ENCODE peak calls at places on chromosomes 16 and 17, in four cellular contexts. One of them, this sample, is unnamed.

GRCh38 chr17:57735707-57736106 is 9.4 kb downstream of the CCDC182 start:
- DNase-seq in K562: no peak
- DNase-seq in GM12878: no peak
- DNase-seq in HepG2: peak
- DNase-seq in this sample: peak

GRCh38 chr17:63700528-63701441 is 860 bp upstream of the LIMD2 start:
- DNase-seq in K562: no peak
- DNase-seq in GM12878: no peak
- DNase-seq in HepG2: no peak
- DNase-seq in this sample: peak

GRCh38 chr16:47037396-47037745 is 63.9 kb upstream of the DNAJA2 start:
- DNase-seq in K562: no peak
- DNase-seq in GM12878: no peak
- DNase-seq in HepG2: no peak
- DNase-seq in this sample: no peak

GRCh38 chr17:8151641-8152111 is 528 bp downstream of the PER1 start:
- DNase-seq in K562: no peak
- DNase-seq in GM12878: no peak
- DNase-seq in HepG2: no peak
- DNase-seq in this sample: no peak

GRCh38 chr17:7043195-7043543 is 723 bp downstream of the SLC16A11 start:
- DNase-seq in K562: no peak
- DNase-seq in GM12878: no peak
- DNase-seq in HepG2: no peak
- DNase-seq in this sample: peak

GRCh38 chr17:10492004-10492403 is 22.6 kb upstream of the MYH4 start:
- DNase-seq in K562: no peak
- DNase-seq in GM12878: no peak
- DNase-seq in HepG2: no peak
- DNase-seq in this sample: no peak

GRCh38 chr17:1313270-1314005 is 34.0 kb downstream of the TRARG1 start:
- DNase-seq in K562: no peak
- DNase-seq in GM12878: no peak
- DNase-seq in HepG2: no peak
- DNase-seq in this sample: no peak

GRCh38 chr16:28003923-28004322 is 59.6 kb downstream of the GSG1L start:
- DNase-seq in K562: no peak
- DNase-seq in GM12878: no peak
- DNase-seq in HepG2: no peak
- DNase-seq in this sample: peak

GRCh38 chr17:6555331-6556120 is 829 bp downstream of the PITPNM3 start:
- DNase-seq in K562: no peak
- DNase-seq in GM12878: no peak
- DNase-seq in HepG2: no peak
- DNase-seq in this sample: peak

GRCh38 chr16:58628845-58629680 is 563 bp downstream of the CNOT1 start:
- DNase-seq in K562: peak
- DNase-seq in GM12878: peak
- DNase-seq in HepG2: peak
- DNase-seq in this sample: no peak

GRCh38 chr17:28481081-28481571 is 7.7 kb downstream of the SLC13A2 start:
- DNase-seq in K562: no peak
- DNase-seq in GM12878: no peak
- DNase-seq in HepG2: no peak
- DNase-seq in this sample: no peak

GRCh38 chr17:68460715-68461114 is 3.4 kb upstream of the WIPI1 start:
- DNase-seq in K562: no peak
- DNase-seq in GM12878: no peak
- DNase-seq in HepG2: no peak
- DNase-seq in this sample: no peak

GRCh38 chr16:70267516-70267915 is 15.8 kb upstream of the EXOSC6 start:
- DNase-seq in K562: peak
- DNase-seq in GM12878: no peak
- DNase-seq in HepG2: peak
- DNase-seq in this sample: peak

GRCh38 chr17:38729886-38730525 is at the start of gene CISD3:
- DNase-seq in K562: peak
- DNase-seq in GM12878: no peak
- DNase-seq in HepG2: peak
- DNase-seq in this sample: peak

GRCh38 chr17:82236142-82236971 is 7.5 kb downstream of the SLC16A3 start:
- DNase-seq in K562: peak
- DNase-seq in GM12878: no peak
- DNase-seq in HepG2: peak
- DNase-seq in this sample: peak

GRCh38 chr17:81193470-81194224 is 27.6 kb upstream of the AATK start:
- DNase-seq in K562: peak
- DNase-seq in GM12878: no peak
- DNase-seq in HepG2: no peak
- DNase-seq in this sample: no peak

GRCh38 chr16:85844786-85845185 is 45.3 kb downstream of the COX4I1 start:
- DNase-seq in K562: no peak
- DNase-seq in GM12878: no peak
- DNase-seq in HepG2: peak
- DNase-seq in this sample: no peak

GRCh38 chr17:19750835-19751234 is 2.7 kb upstream of the ALDH3A1 start:
- DNase-seq in K562: no peak
- DNase-seq in GM12878: no peak
- DNase-seq in HepG2: no peak
- DNase-seq in this sample: no peak

GRCh38 chr17:60851181-60851580 is 173.5 kb downstream of the BCAS3 start:
- DNase-seq in K562: no peak
- DNase-seq in GM12878: no peak
- DNase-seq in HepG2: no peak
- DNase-seq in this sample: peak

DNA sequence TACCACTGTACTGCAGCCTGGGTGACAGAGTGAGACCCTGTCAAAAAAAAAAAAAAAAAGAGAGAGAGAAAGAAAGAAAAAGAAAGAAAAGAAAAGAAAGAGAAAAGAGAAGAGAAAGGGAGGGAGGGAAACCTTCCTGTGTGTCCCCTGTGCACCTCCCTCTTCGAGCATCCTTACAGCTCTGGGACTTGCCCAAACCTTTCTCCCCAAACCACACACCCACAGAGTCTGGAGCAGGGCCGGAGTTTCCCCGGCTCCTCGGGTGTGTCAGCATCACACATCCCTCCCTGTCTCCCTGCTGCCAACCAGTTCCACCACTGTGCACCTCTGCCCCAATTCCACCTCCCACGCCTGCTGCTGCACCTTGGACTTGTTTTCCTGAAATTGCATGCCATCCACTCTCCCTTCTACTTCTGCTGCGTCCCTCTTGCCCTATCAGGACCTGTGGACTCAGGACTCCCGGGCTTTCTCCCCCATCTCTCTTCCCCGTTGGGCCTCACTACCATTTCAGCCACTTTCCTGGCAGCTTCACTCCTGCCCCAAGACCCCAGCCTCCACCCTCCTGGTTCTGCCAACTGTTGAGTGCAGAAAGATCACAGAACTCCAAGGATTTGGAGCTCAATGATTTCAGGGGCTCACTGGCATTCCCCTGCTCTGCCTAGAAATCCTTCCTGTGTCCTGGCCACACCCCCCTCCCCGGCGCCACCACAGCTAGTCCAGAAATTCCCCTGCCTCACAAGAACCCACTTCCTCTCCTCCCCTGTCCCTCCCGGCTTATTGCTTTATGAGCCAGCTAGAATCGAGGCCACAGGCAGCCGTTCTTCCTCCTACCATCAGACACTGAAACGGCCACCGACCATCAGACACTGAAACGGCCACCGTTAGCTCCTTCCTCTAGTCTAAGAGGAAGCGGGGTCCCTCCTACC is 3.7 kb upstream of the CDK3 start:
- DNase-seq in K562: no peak
- DNase-seq in GM12878: peak
- DNase-seq in HepG2: peak
- DNase-seq in this sample: no peak
- TF ChIP-seq ZBTB33 in K562: no peak
- TF ChIP-seq ZBTB33 in GM12878: no peak
- TF ChIP-seq ZBTB33 in HepG2: no peak
- TF ChIP-seq ZBTB33 in this sample: no peak

DNA sequence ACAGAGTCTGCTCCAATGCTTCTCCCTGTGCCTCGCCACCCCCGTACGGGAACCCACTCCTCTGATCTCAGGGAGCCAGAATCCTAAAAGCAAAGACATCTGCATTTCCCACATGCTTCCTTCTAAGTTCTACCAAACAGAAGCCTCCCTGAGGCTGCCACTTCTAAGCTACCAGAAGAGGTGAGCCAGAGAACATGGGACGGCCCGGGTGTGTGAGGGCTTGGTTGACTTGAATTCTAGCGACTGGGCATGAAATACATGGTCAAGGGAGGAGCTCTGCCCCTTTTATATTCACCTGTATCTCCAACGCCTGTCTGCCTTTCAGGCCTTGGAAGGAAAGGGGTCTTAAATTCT is 1.4 kb upstream of the GRIN2A start:
- DNase-seq in K562: no peak
- DNase-seq in GM12878: no peak
- DNase-seq in HepG2: no peak
- DNase-seq in this sample: no peak
- TF ChIP-seq CHD2 in K562: no peak
- TF ChIP-seq CHD2 in GM12878: no peak
- TF ChIP-seq CHD2 in HepG2: no peak
- TF ChIP-seq CHD2 in this sample: no peak

GRCh38 chr16:87340198-87340597 is 23.0 kb upstream of the C16orf95 start:
- DNase-seq in K562: no peak
- DNase-seq in GM12878: no peak
- DNase-seq in HepG2: no peak
- DNase-seq in this sample: no peak

GRCh38 chr16:87344165-87344930 is 27.2 kb upstream of the C16orf95 start:
- DNase-seq in K562: no peak
- DNase-seq in GM12878: no peak
- DNase-seq in HepG2: no peak
- DNase-seq in this sample: no peak

GRCh38 chr16:87342978-87343752 is 26.0 kb upstream of the C16orf95 start:
- DNase-seq in K562: no peak
- DNase-seq in GM12878: no peak
- DNase-seq in HepG2: no peak
- DNase-seq in this sample: no peak

GRCh38 chr16:87343753-87344050 is 26.5 kb upstream of the C16orf95 start:
- DNase-seq in K562: no peak
- DNase-seq in GM12878: no peak
- DNase-seq in HepG2: no peak
- DNase-seq in this sample: no peak

GRCh38 chr16:87342504-87342903 is 25.3 kb upstream of the C16orf95 start:
- DNase-seq in K562: no peak
- DNase-seq in GM12878: no peak
- DNase-seq in HepG2: no peak
- DNase-seq in this sample: no peak
- TF ChIP-seq ZBTB33 in K562: no peak
- TF ChIP-seq ZBTB33 in GM12878: no peak
- TF ChIP-seq ZBTB33 in HepG2: no peak
- TF ChIP-seq ZBTB33 in this sample: no peak

GRCh38 chr16:57051696-57052228 is 40.6 kb upstream of the CPNE2 start:
- DNase-seq in K562: no peak
- DNase-seq in GM12878: no peak
- DNase-seq in HepG2: no peak
- DNase-seq in this sample: no peak
- TF ChIP-seq CHD2 in K562: no peak
- TF ChIP-seq CHD2 in GM12878: no peak
- TF ChIP-seq CHD2 in HepG2: no peak
- TF ChIP-seq CHD2 in this sample: no peak

GRCh38 chr16:1985466-1986150 is 1.6 kb downstream of the GFER start:
- DNase-seq in K562: no peak
- DNase-seq in GM12878: no peak
- DNase-seq in HepG2: no peak
- DNase-seq in this sample: no peak
- TF ChIP-seq ZBTB33 in K562: no peak
- TF ChIP-seq ZBTB33 in GM12878: no peak
- TF ChIP-seq ZBTB33 in HepG2: no peak
- TF ChIP-seq ZBTB33 in this sample: no peak

GRCh38 chr17:15431766-15432165 is 35.7 kb downstream of the CDRT4 start:
- DNase-seq in K562: no peak
- DNase-seq in GM12878: no peak
- DNase-seq in HepG2: no peak
- DNase-seq in this sample: no peak
- TF ChIP-seq CHD2 in K562: no peak
- TF ChIP-seq CHD2 in GM12878: no peak
- TF ChIP-seq CHD2 in HepG2: no peak
- TF ChIP-seq CHD2 in this sample: no peak

DNA sequence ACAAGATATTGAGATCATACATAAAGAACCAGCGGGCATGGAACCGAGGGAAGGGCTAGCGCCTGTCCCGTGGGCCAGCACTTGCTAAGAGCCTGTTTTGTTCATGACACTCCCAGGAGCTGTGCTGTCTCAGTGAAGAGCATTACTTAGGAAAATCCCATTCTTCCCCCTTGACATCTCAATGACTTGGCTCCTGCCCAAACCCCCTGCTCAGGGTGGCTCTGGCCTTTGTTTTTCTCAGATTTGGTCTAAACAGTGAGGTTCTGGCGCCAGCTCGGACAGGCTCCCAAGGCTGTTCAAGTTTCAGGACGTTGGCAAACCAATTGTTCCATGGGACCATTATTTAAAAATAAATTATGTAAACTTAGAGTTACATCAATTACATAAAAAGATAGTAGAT is 79.1 kb upstream of the SEC14L1 start:
- DNase-seq in K562: no peak
- DNase-seq in GM12878: no peak
- DNase-seq in HepG2: no peak
- DNase-seq in this sample: no peak
- TF ChIP-seq ZBTB33 in K562: no peak
- TF ChIP-seq ZBTB33 in GM12878: no peak
- TF ChIP-seq ZBTB33 in HepG2: no peak
- TF ChIP-seq ZBTB33 in this sample: no peak

DNA sequence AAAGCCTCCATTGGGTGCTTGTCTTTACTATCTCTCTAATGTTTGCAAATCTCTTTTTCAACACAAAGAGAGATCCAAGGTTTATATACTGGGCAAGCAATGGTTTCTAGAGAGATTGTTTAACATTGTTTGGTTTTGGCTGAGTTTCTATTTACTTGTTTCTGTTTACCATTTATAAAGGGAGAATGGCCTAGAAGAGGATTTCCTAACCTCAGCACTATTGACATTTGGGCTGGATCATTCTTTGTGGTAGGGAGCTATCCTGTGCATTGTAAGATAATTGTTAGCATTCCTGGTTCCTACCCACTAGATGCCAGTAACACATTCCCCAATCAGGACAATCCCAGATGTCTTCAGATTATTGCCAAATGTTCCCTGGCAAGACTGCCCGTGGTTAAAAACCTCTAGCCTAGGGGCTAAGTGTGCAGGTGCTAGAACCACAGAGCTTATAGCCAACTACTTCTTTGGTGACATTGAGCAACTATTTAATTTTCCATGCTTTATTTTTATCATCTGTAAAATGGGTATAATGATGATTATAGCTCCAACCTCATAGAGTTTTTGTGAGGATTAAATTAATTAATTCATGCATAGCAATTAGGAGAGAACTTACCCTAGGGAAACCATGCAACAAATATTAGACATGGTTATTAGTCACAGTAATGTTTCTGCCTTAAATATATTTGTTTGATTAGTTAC is 413.9 kb upstream of the MAF start:
- DNase-seq in K562: no peak
- DNase-seq in GM12878: no peak
- DNase-seq in HepG2: peak
- DNase-seq in this sample: no peak
- TF ChIP-seq CHD2 in K562: no peak
- TF ChIP-seq CHD2 in GM12878: no peak
- TF ChIP-seq CHD2 in HepG2: no peak
- TF ChIP-seq CHD2 in this sample: no peak

This sample was measured in SK-N-SH.